ENCODE peak calls at places on chromosomes 4 and X, in four cellular contexts. One of them, this sample, is unnamed.

GRCh38 chr4:63492515-63492914 is 916.7 kb downstream of the TECRL start:
- DNase-seq in HepG2: no peak
- DNase-seq in A549: no peak
- DNase-seq in GM12878: no peak
- DNase-seq in this sample: no peak

GRCh38 chr4:1193206-1194027 is 21.0 kb upstream of the SPON2 start:
- DNase-seq in HepG2: no peak
- DNase-seq in A549: no peak
- DNase-seq in GM12878: no peak
- DNase-seq in this sample: no peak

GRCh38 chrX:115423091-115423490 is 133.6 kb downstream of the LUZP4 start:
- DNase-seq in HepG2: no peak
- DNase-seq in A549: no peak
- DNase-seq in GM12878: no peak
- DNase-seq in this sample: no peak

GRCh38 chrX:49838374-49838773 is 9.3 kb downstream of the PAGE4 start:
- DNase-seq in HepG2: peak
- DNase-seq in A549: peak
- DNase-seq in GM12878: no peak
- DNase-seq in this sample: peak

GRCh38 chr4:109406337-109406931 is 27.2 kb upstream of the SEC24B start:
- DNase-seq in HepG2: peak
- DNase-seq in A549: peak
- DNase-seq in GM12878: no peak
- DNase-seq in this sample: peak

GRCh38 chr4:124499266-124499665 is 213.3 kb downstream of the ANKRD50 start:
- DNase-seq in HepG2: no peak
- DNase-seq in A549: no peak
- DNase-seq in GM12878: no peak
- DNase-seq in this sample: no peak

GRCh38 chrX:3504916-3505315 is 158.5 kb upstream of the MXRA5 start:
- DNase-seq in HepG2: no peak
- DNase-seq in A549: no peak
- DNase-seq in GM12878: no peak
- DNase-seq in this sample: no peak

GRCh38 chrX:150450519-150451177 is 87.5 kb downstream of the MAMLD1 start:
- DNase-seq in HepG2: no peak
- DNase-seq in A549: no peak
- DNase-seq in GM12878: no peak
- DNase-seq in this sample: no peak

GRCh38 chr4:1290165-1290977 is 680 bp downstream of the MAEA start:
- DNase-seq in HepG2: no peak
- DNase-seq in A549: peak
- DNase-seq in GM12878: no peak
- DNase-seq in this sample: peak

GRCh38 chrX:14344172-14344940 is 185.0 kb upstream of the GLRA2 start:
- DNase-seq in HepG2: no peak
- DNase-seq in A549: no peak
- DNase-seq in GM12878: no peak
- DNase-seq in this sample: no peak

GRCh38 chr4:38730493-38730829 is 52.3 kb downstream of the TLR10 start:
- DNase-seq in HepG2: no peak
- DNase-seq in A549: no peak
- DNase-seq in GM12878: no peak
- DNase-seq in this sample: no peak

DNA sequence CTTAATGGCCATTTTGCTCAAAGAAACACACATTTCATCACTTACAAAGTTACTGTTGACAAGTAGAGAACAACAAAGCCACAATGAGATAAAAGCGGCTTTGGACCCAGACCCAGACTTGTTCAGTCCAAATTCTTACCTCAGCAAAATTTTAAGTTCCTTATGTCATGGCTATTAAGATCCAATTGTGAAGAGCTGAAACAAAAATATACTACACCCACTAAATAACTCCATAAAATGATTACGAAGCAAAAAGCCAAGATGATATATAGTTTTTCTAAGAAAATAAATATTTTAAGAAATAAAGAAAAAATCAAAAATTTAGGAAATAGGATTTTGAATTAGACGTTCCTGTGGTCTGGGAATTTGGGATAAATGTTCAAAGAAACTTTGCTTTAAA is 137.0 kb upstream of the INPP4B start:
- DNase-seq in HepG2: no peak
- DNase-seq in A549: no peak
- DNase-seq in GM12878: no peak
- DNase-seq in this sample: no peak
- TF ChIP-seq POLR2AphosphoS2 in HepG2: no peak
- TF ChIP-seq POLR2AphosphoS2 in A549: no peak
- TF ChIP-seq POLR2AphosphoS2 in GM12878: no peak
- TF ChIP-seq POLR2AphosphoS2 in this sample: no peak

GRCh38 chr4:15740764-15741404 is 37.2 kb upstream of the CD38 start:
- DNase-seq in HepG2: peak
- DNase-seq in A549: no peak
- DNase-seq in GM12878: no peak
- DNase-seq in this sample: no peak

GRCh38 chr4:15742637-15743036 is 35.5 kb upstream of the CD38 start:
- DNase-seq in HepG2: no peak
- DNase-seq in A549: no peak
- DNase-seq in GM12878: no peak
- DNase-seq in this sample: no peak

GRCh38 chr4:15742083-15742582 is 36.0 kb upstream of the CD38 start:
- DNase-seq in HepG2: no peak
- DNase-seq in A549: no peak
- DNase-seq in GM12878: no peak
- DNase-seq in this sample: no peak

GRCh38 chr4:15746110-15746509 is 32.0 kb upstream of the CD38 start:
- DNase-seq in HepG2: no peak
- DNase-seq in A549: no peak
- DNase-seq in GM12878: no peak
- DNase-seq in this sample: no peak

DNA sequence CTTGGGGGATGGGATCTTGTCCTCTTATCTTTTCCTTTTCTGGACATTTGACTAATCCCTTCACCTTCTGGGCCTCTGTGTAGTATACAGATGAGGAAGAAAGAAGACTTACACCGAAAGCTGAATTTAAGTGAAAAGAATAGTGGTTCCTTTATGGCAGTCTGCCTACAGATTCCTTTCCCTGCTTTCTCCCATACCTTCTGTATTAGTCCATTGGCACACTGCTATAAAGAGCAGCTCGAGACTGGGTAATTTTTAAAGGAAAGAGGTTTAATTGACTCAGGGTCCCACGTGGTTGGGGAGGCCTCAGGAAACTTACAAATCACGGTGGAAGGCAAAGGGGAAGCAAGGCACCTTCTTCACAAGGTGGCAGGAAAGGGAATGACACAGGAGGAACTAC is 34.1 kb upstream of the CD38 start:
- DNase-seq in HepG2: no peak
- DNase-seq in A549: no peak
- DNase-seq in GM12878: no peak
- DNase-seq in this sample: no peak
- TF ChIP-seq POLR2AphosphoS2 in HepG2: no peak
- TF ChIP-seq POLR2AphosphoS2 in A549: no peak
- TF ChIP-seq POLR2AphosphoS2 in GM12878: no peak
- TF ChIP-seq POLR2AphosphoS2 in this sample: no peak

GRCh38 chrX:54819201-54819600 is 11.7 kb downstream of the MAGED2 start:
- DNase-seq in HepG2: no peak
- DNase-seq in A549: no peak
- DNase-seq in GM12878: no peak
- DNase-seq in this sample: no peak
- TF ChIP-seq POLR2AphosphoS2 in HepG2: no peak
- TF ChIP-seq POLR2AphosphoS2 in A549: no peak
- TF ChIP-seq POLR2AphosphoS2 in GM12878: no peak
- TF ChIP-seq POLR2AphosphoS2 in this sample: no peak

DNA sequence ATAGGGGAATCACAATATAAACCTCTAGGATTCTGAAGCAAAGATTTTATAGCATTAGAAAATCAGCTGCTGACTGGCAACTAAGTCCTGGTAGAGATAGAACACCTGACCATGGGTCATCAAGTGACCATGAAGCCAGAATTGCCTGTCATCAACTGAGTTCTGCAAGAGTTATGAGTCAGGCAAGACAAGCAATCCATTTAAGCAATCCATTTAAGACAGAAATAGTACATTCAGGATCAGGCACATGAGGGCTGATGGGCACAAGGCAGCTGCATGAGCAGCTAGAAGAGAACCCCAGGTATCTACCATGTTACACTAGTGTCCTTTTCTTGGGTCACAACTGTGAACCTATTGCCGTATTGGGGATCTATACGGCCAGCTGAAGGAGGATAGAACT is 98.9 kb downstream of the SPRY1 start:
- DNase-seq in HepG2: no peak
- DNase-seq in A549: no peak
- DNase-seq in GM12878: no peak
- DNase-seq in this sample: no peak
- TF ChIP-seq POLR2AphosphoS2 in HepG2: no peak
- TF ChIP-seq POLR2AphosphoS2 in A549: no peak
- TF ChIP-seq POLR2AphosphoS2 in GM12878: no peak
- TF ChIP-seq POLR2AphosphoS2 in this sample: no peak

GRCh38 chrX:7996414-7996813 is 69.2 kb upstream of the PNPLA4 start:
- DNase-seq in HepG2: peak
- DNase-seq in A549: peak
- DNase-seq in GM12878: no peak
- DNase-seq in this sample: peak
- TF ChIP-seq POLR2AphosphoS2 in HepG2: no peak
- TF ChIP-seq POLR2AphosphoS2 in A549: no peak
- TF ChIP-seq POLR2AphosphoS2 in GM12878: no peak
- TF ChIP-seq POLR2AphosphoS2 in this sample: no peak

GRCh38 chrX:56729152-56729557 is at the start of gene NBDY:
- DNase-seq in HepG2: no peak
- DNase-seq in A549: peak
- DNase-seq in GM12878: no peak
- DNase-seq in this sample: peak
- TF ChIP-seq POLR2AphosphoS2 in HepG2: no peak
- TF ChIP-seq POLR2AphosphoS2 in A549: no peak
- TF ChIP-seq POLR2AphosphoS2 in GM12878: no peak
- TF ChIP-seq POLR2AphosphoS2 in this sample: no peak

GRCh38 chr4:113471141-113471860 is 290.2 kb downstream of the CAMK2D start:
- DNase-seq in HepG2: no peak
- DNase-seq in A549: no peak
- DNase-seq in GM12878: no peak
- DNase-seq in this sample: no peak
- TF ChIP-seq POLR2AphosphoS2 in HepG2: no peak
- TF ChIP-seq POLR2AphosphoS2 in A549: no peak
- TF ChIP-seq POLR2AphosphoS2 in GM12878: no peak
- TF ChIP-seq POLR2AphosphoS2 in this sample: no peak